ENCODE peak calls at places on chromosome 22, in five cellular contexts. One of them, this sample, is unnamed.

GRCh38 chr22:31162015-31162765 is 2.2 kb downstream of the RNF185 start:
- DNase-seq in HT1080: no peak
- DNase-seq in coronary artery: no peak
- DNase-seq in iPS-NIHi11: no peak
- DNase-seq in GM12865: no peak
- DNase-seq in this sample: no peak

GRCh38 chr22:42856179-42856864 is 751 bp downstream of the ARFGAP3 start:
- DNase-seq in GM12865: peak; percentile 64
- DNase-seq in HT1080: no peak
- DNase-seq in iPS-NIHi11: no peak
- DNase-seq in coronary artery: peak; percentile 87
- DNase-seq in this sample: peak; percentile 55

GRCh38 chr22:21972293-21972779 is 10.3 kb downstream of the TOP3B start:
- DNase-seq in HT1080: peak; percentile 27
- DNase-seq in GM12865: peak; percentile 63
- DNase-seq in iPS-NIHi11: peak; percentile 93
- DNase-seq in coronary artery: no peak
- DNase-seq in this sample: peak; percentile 75

GRCh38 chr22:20083157-20083890 is 3.3 kb downstream of the DGCR8 start:
- DNase-seq in HT1080: no peak
- DNase-seq in iPS-NIHi11: no peak
- DNase-seq in coronary artery: no peak
- DNase-seq in GM12865: no peak
- DNase-seq in this sample: no peak

GRCh38 chr22:44131412-44131811 is 49.3 kb upstream of the PARVG start:
- DNase-seq in HT1080: no peak
- DNase-seq in GM12865: no peak
- DNase-seq in coronary artery: no peak
- DNase-seq in iPS-NIHi11: no peak
- DNase-seq in this sample: no peak

GRCh38 chr22:43474161-43475101 is 62.6 kb downstream of the MPPED1 start:
- DNase-seq in HT1080: no peak
- DNase-seq in GM12865: no peak
- DNase-seq in coronary artery: no peak
- DNase-seq in iPS-NIHi11: no peak
- DNase-seq in this sample: no peak

GRCh38 chr22:38172489-38173155 is 9.0 kb downstream of the PLA2G6 start:
- DNase-seq in iPS-NIHi11: no peak
- DNase-seq in HT1080: peak; percentile 80
- DNase-seq in GM12865: no peak
- DNase-seq in coronary artery: peak; percentile 74
- DNase-seq in this sample: no peak

GRCh38 chr22:38304526-38304925 is 12.7 kb downstream of the CSNK1E start:
- DNase-seq in HT1080: no peak
- DNase-seq in iPS-NIHi11: no peak
- DNase-seq in GM12865: no peak
- DNase-seq in coronary artery: no peak
- DNase-seq in this sample: no peak

GRCh38 chr22:29704528-29705285 is 15.1 kb upstream of the CABP7 start:
- DNase-seq in iPS-NIHi11: no peak
- DNase-seq in GM12865: no peak
- DNase-seq in coronary artery: no peak
- DNase-seq in HT1080: peak; percentile 23
- DNase-seq in this sample: no peak

GRCh38 chr22:19875531-19876313 is 21.0 kb upstream of the GNB1L start:
- DNase-seq in coronary artery: no peak
- DNase-seq in iPS-NIHi11: no peak
- DNase-seq in HT1080: no peak
- DNase-seq in GM12865: no peak
- DNase-seq in this sample: no peak

GRCh38 chr22:23215294-23216204 is 35.2 kb downstream of the BCR start:
- DNase-seq in iPS-NIHi11: no peak
- DNase-seq in GM12865: no peak
- DNase-seq in HT1080: peak; percentile 47
- DNase-seq in coronary artery: no peak
- DNase-seq in this sample: no peak